ENCODE peak calls at places on chromosomes 7 and 10, in nine cellular contexts. V, Y, N, Q, T, L, B, Z and C are unnamed samples.

GRCh38 chr7:34087892-34088891 is 182.9 kb downstream of the BMPER start:
- DNase-seq in V (no peak), Y (peak; percentile 24), N (peak; percentile 46), Q (peak; percentile 52), T (peak; percentile 46), L (no peak), B (no peak), Z (peak; percentile 79), C (peak; percentile 53)

GRCh38 chr7:79528421-79528820 is 75.0 kb upstream of the MAGI2 start:
- DNase-seq in V (no peak), Y (no peak), N (no peak), Q (no peak), T (no peak), L (no peak), B (no peak), Z (peak; percentile 4), C (no peak)

GRCh38 chr7:135224027-135224426 is 9.6 kb upstream of the STRA8 start:
- DNase-seq in V (no peak), Y (no peak), N (no peak), Q (no peak), T (no peak), L (no peak), B (no peak), Z (no peak), C (no peak)

GRCh38 chr7:87564290-87564963 is 36.3 kb downstream of the ABCB1 start:
- DNase-seq in V (no peak), Y (no peak), N (peak; percentile 26), Q (no peak), T (peak; percentile 78), L (no peak), B (no peak), Z (peak; percentile 69), C (peak; percentile 24)

GRCh38 chr7:6536262-6536770 is 14.9 kb downstream of the GRID2IP start:
- DNase-seq in V (no peak), Y (no peak), N (no peak), Q (no peak), T (no peak), L (no peak), B (no peak), Z (no peak), C (no peak)

GRCh38 chr7:37732253-37732652 is 48.7 kb downstream of the GPR141 start:
- DNase-seq in V (no peak), Y (no peak), N (no peak), Q (no peak), T (peak; percentile 27), L (no peak), B (no peak), Z (peak; percentile 24), C (peak; percentile 66)

GRCh38 chr7:51350195-51350896 is 33.7 kb upstream of the COBL start:
- DNase-seq in V (no peak), Y (peak; percentile 21), N (peak; percentile 75), Q (no peak), T (peak; percentile 82), L (no peak), B (no peak), Z (peak; percentile 79), C (no peak)

GRCh38 chr7:92527300-92528187 is 776 bp downstream of the PEX1 start:
- DNase-seq in V (peak; percentile 90), Y (peak; percentile 54), N (peak; percentile 44), Q (peak; percentile 35), T (peak; percentile 52), L (no peak), B (peak; percentile 3), Z (peak; percentile 57), C (peak; percentile 66)

GRCh38 chr7:48962821-48963505 is 38.6 kb downstream of the CDC14C start:
- DNase-seq in V (no peak), Y (peak; percentile 18), N (no peak), Q (peak; percentile 16), T (no peak), L (no peak), B (no peak), Z (no peak), C (no peak)

GRCh38 chr10:122646511-122647382 is 52.9 kb downstream of the C10orf120 start:
- DNase-seq in V (peak; percentile 60), Y (no peak), N (no peak), Q (no peak), T (no peak), L (peak; percentile 44), B (no peak), Z (no peak), C (no peak)

GRCh38 chr10:87961314-87961713 is 97.9 kb downstream of the PTEN start:
- DNase-seq in V (no peak), Y (peak; percentile 53), N (no peak), Q (peak; percentile 61), T (no peak), L (no peak), B (no peak), Z (no peak), C (no peak)

GRCh38 chr7:23347682-23348180 is 48.6 kb downstream of the MALSU1 start:
- DNase-seq in V (no peak), Y (peak; percentile 86), N (no peak), Q (peak; percentile 81), T (no peak), L (no peak), B (no peak), Z (peak; percentile 34), C (no peak)

GRCh38 chr10:97792058-97792721 is 20.4 kb upstream of the SFRP5 start:
- DNase-seq in V (peak; percentile 88), Y (peak; percentile 32), N (peak; percentile 75), Q (peak; percentile 53), T (peak; percentile 78), L (no peak), B (peak; percentile 3), Z (peak; percentile 75), C (peak; percentile 80)

GRCh38 chr7:74364061-74364460 is 74.9 kb downstream of the CLIP2 start:
- DNase-seq in V (no peak), Y (no peak), N (no peak), Q (no peak), T (no peak), L (no peak), B (no peak), Z (no peak), C (peak; percentile 43)

GRCh38 chr10:127971101-127971946 is 64.4 kb downstream of the PTPRE start:
- DNase-seq in V (no peak), Y (no peak), N (no peak), Q (no peak), T (no peak), L (peak; percentile 60), B (no peak), Z (no peak), C (no peak)

GRCh38 chr7:93092757-93093370 is 24.9 kb downstream of the SAMD9 start:
- DNase-seq in V (no peak), Y (peak; percentile 41), N (no peak), Q (peak; percentile 79), T (peak; percentile 12), L (no peak), B (peak; percentile 34), Z (peak; percentile 22), C (peak; percentile 12)

GRCh38 chr10:98309366-98310355 is 41.7 kb upstream of the LOXL4 start:
- DNase-seq in V (no peak), Y (peak; percentile 83), N (peak; percentile 66), Q (peak; percentile 88), T (peak; percentile 72), L (peak; percentile 85), B (peak; percentile 75), Z (peak; percentile 78), C (peak; percentile 81)

GRCh38 chr10:101778781-101779543 is 3.0 kb upstream of the FGF8 start:
- DNase-seq in V (peak; percentile 81), Y (peak; percentile 39), N (peak; percentile 68), Q (peak; percentile 15), T (peak; percentile 69), L (peak; percentile 72), B (no peak), Z (peak; percentile 14), C (peak; percentile 62)

GRCh38 chr10:125161570-125162139 is 1.3 kb upstream of the CTBP2 start:
- DNase-seq in V (peak; percentile 86), Y (peak; percentile 61), N (peak; percentile 30), Q (peak; percentile 67), T (peak; percentile 34), L (peak; percentile 81), B (no peak), Z (no peak), C (peak; percentile 37)

DNA sequence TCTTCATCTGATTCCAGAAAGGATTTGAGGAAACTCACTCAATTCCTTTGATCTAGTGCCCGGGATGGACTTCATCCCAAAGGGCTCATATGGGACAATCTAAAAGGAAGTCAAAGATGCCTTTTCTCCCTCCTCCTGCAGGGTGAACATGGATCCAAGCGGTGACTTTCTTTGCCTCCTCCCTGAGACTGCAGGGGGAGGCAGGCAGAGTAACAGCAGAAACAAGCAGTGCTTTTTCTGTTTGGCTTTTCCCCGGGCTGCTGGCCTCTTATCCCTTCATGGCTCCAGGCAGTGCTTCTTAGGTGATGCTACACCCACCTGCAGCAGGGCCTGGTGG is 10.0 kb upstream of the DNMBP start:
- DNase-seq in V (no peak), Y (no peak), N (no peak), Q (peak; percentile 46), T (no peak), L (no peak), B (no peak), Z (no peak), C (no peak)
- TF ChIP-seq CTCF in V (no peak), Y (peak; percentile 30), N (no peak), Q (peak; percentile 49), T (no peak), L (no peak), B (peak; percentile 35), Z (no peak), C (no peak)

DNA sequence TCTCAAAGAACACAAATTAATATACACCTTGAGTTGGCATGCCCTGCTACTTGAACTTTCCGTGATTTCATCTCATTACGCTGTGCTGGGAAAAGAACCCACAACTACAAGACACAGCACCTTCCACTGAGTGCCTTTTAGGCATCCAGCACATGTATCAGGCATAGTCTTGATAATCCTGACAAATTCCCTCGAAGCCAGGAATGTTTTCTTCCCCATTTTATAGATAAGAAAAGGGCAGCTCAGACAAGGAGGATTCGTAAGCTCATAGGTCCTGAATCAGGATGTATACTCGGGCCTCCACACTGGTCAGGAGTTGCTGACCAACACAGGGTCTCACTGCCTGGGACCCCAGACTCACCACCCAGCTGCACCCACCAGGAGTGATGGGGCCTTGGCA is 368.6 kb downstream of the TNS3 start:
- DNase-seq in V (no peak), Y (no peak), N (no peak), Q (no peak), T (no peak), L (no peak), B (no peak), Z (no peak), C (no peak)
- TF ChIP-seq CTCF in V (no peak), Y (no peak), N (no peak), Q (no peak), T (no peak), L (no peak), B (no peak), Z (no peak), C (no peak)

GRCh38 chr10:10067644-10068043 is 950.0 kb upstream of the CELF2 start:
- DNase-seq in V (no peak), Y (no peak), N (no peak), Q (no peak), T (no peak), L (no peak), B (no peak), Z (no peak), C (no peak)
- TF ChIP-seq CTCF in V (no peak), Y (no peak), N (no peak), Q (no peak), T (no peak), L (no peak), B (no peak), Z (no peak), C (no peak)

DNA sequence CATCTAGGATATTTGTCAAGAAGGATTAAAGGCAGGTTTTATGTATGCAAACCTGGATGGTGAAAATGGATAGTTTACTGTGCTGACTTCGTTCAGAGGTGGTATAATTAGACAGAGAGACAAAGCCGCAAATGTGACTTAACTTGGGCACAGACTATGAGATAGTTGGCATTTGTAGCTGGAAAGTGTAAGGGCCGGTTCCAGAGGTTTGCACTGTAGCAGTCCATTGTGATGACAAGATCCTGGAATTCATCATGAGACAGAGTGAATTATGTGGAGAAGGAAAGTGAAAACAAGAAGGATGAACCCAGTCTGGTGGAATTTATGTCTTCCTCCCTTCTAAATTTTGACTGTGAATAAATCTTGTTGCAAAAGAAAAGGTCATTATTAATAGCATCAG is 139.0 kb downstream of the CNTNAP2 start:
- DNase-seq in V (no peak), Y (no peak), N (no peak), Q (no peak), T (no peak), L (no peak), B (no peak), Z (no peak), C (no peak)
- TF ChIP-seq CTCF in V (no peak), Y (no peak), N (no peak), Q (no peak), T (no peak), L (no peak), B (no peak), Z (no peak), C (no peak)